ENCODE peak calls at places on chromosome 3, in five cellular contexts. F is thoracic aorta, I is heart left ventricle, P is GM13976, N is endothelial cell. M is an unnamed sample.

GRCh38 chr3:193911784-193912183 is 224.2 kb upstream of the HES1 start:
- DNase-seq in F (no peak), I (no peak), P (no peak), N (no peak), M (no peak)

GRCh38 chr3:72657666-72658065 is 190.6 kb downstream of the SHQ1 start:
- DNase-seq in F (no peak), I (no peak), P (peak), N (no peak), M (no peak)

GRCh38 chr3:195873971-195874370 is 34.4 kb downstream of the TNK2 start:
- DNase-seq in F (no peak), I (no peak), P (no peak), N (no peak), M (no peak)

GRCh38 chr3:52670621-52671521 is 14.8 kb downstream of the PBRM1 start:
- DNase-seq in F (peak), I (no peak), P (peak), N (no peak), M (peak)

GRCh38 chr3:42796332-42796885 is 7.9 kb downstream of the HIGD1A start:
- DNase-seq in F (no peak), I (no peak), P (no peak), N (no peak), M (no peak)

GRCh38 chr3:126969586-126969985 is 13.3 kb upstream of the PLXNA1 start:
- DNase-seq in F (no peak), I (no peak), P (no peak), N (no peak), M (no peak)

GRCh38 chr3:178703268-178703975 is 167.2 kb downstream of the KCNMB2 start:
- DNase-seq in F (no peak), I (no peak), P (no peak), N (no peak), M (no peak)

GRCh38 chr3:105402287-105402801 is 35.6 kb downstream of the ALCAM start:
- DNase-seq in F (no peak), I (no peak), P (no peak), N (no peak), M (no peak)

GRCh38 chr3:33273628-33274027 is 3.6 kb upstream of the FBXL2 start:
- DNase-seq in F (no peak), I (no peak), P (no peak), N (no peak), M (no peak)

GRCh38 chr3:71916747-71917369 is 131.9 kb upstream of the PROK2 start:
- DNase-seq in F (no peak), I (no peak), P (no peak), N (no peak), M (no peak)

GRCh38 chr3:187352581-187353575 is 15.3 kb upstream of the RTP4 start:
- DNase-seq in F (no peak), I (no peak), P (no peak), N (no peak), M (no peak)

GRCh38 chr3:47433796-47434195 is 41.9 kb downstream of the SCAP start:
- DNase-seq in F (no peak), I (no peak), P (no peak), N (no peak), M (no peak)

GRCh38 chr3:159273608-159274007 is 471.8 kb downstream of the MFSD1 start:
- DNase-seq in F (no peak), I (peak), P (peak), N (peak), M (no peak)

GRCh38 chr3:139935866-139936817 is 1.2 kb downstream of the CLSTN2 start:
- DNase-seq in F (no peak), I (peak), P (peak), N (peak), M (peak)

GRCh38 chr3:52893723-52894122 is 3.6 kb downstream of the STIMATE start:
- DNase-seq in F (no peak), I (no peak), P (no peak), N (no peak), M (no peak)

GRCh38 chr3:52820741-52821140 is 9.7 kb downstream of the ITIH4 start:
- DNase-seq in F (no peak), I (no peak), P (peak), N (peak), M (peak)

GRCh38 chr3:52775877-52776276 is 1.5 kb upstream of the ITIH1 start:
- DNase-seq in F (no peak), I (no peak), P (no peak), N (no peak), M (no peak)

GRCh38 chr3:12335421-12335820 is 46.6 kb downstream of the PPARG start:
- DNase-seq in F (no peak), I (no peak), P (no peak), N (no peak), M (no peak)

DNA sequence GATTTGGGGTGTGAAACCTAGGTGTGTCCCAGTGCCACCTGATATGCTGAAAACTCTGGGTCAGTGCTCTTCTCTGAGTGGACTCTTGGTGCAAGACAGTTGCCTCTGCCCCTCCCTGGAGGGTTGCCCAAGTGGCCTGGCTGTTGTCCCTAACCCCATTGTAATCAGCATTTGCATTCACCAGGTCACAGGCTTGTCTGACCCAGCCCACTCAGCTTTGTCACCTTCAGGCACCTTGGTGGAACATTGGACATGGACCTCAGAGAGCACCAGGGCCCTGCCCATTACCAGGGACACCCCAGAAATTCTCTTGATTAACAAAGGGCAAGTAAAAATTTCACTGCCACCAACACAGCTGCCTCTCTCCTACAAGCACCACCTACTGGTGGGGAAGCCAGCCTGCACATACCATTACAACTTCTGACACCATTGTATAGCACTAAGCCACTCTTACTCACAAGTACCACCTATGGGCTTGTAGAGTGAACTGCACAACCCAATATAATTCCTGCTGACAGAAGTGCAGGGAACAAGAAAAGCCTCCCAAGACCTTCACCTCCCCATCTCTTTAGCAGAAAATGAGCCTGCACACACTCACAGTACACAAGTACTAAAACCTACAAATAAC is 324.6 kb downstream of the EPHA6 start:
- DNase-seq in F (no peak), I (no peak), P (no peak), N (no peak), M (no peak)
- TF ChIP-seq CTCF in F (no peak), I (no peak), P (no peak), N (peak), M (no peak)

GRCh38 chr3:57963811-57964346 is 44.3 kb upstream of the FLNB start:
- DNase-seq in F (no peak), I (no peak), P (no peak), N (no peak), M (no peak)

GRCh38 chr3:57962448-57962834 is 45.8 kb upstream of the FLNB start:
- DNase-seq in F (no peak), I (no peak), P (no peak), N (no peak), M (no peak)

GRCh38 chr3:57961177-57961827 is 46.9 kb upstream of the FLNB start:
- DNase-seq in F (no peak), I (no peak), P (no peak), N (no peak), M (no peak)

GRCh38 chr3:57960174-57960505 is 48.1 kb upstream of the FLNB start:
- DNase-seq in F (no peak), I (no peak), P (no peak), N (no peak), M (no peak)

GRCh38 chr3:57961828-57962447 is 46.3 kb upstream of the FLNB start:
- DNase-seq in F (no peak), I (no peak), P (no peak), N (no peak), M (no peak)
- TF ChIP-seq CTCF in F (no peak), I (no peak), P (peak), N (peak), M (no peak)

DNA sequence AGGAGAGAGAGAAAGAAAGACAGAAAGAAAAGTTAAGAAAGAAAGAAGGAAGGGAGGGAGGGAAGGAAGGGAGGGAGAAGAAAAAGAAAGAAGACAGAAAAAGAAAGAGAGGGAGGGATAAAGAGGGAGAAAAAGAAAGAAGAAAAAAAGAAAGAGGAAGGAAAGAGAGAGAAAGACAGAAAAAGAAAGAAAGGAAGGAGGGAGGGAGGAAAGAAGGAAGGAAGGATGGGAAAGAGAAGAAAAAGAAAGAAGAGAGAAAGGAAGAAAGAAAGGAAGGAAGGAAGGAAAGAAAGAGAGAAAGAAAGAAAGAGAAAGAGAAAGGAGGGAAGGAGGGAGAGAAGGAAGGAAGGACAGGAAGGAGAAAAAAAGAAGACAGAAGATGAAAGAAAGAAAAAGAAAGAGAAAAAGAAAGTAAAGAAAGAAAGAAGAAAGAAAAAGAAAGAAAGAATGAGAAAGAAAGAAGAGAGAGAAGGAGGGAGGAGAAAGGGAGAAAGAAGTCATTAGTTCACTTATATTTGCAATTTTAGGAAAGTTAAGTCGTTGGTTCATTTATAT is 567.2 kb upstream of the CBLB start:
- DNase-seq in F (no peak), I (no peak), P (no peak), N (no peak), M (no peak)
- TF ChIP-seq CTCF in F (no peak), I (no peak), P (no peak), N (no peak), M (no peak)

GRCh38 chr3:129314757-129315385 is 36.2 kb downstream of the HMCES start:
- DNase-seq in F (peak), I (peak), P (peak), N (peak), M (peak)
- TF ChIP-seq CTCF in F (no peak), I (no peak), P (peak), N (no peak), M (peak)

GRCh38 chr3:142226474-142226873 is 1.1 kb upstream of the GK5 start:
- DNase-seq in F (no peak), I (no peak), P (no peak), N (no peak), M (no peak)
- TF ChIP-seq CTCF in F (no peak), I (no peak), P (no peak), N (no peak), M (no peak)

DNA sequence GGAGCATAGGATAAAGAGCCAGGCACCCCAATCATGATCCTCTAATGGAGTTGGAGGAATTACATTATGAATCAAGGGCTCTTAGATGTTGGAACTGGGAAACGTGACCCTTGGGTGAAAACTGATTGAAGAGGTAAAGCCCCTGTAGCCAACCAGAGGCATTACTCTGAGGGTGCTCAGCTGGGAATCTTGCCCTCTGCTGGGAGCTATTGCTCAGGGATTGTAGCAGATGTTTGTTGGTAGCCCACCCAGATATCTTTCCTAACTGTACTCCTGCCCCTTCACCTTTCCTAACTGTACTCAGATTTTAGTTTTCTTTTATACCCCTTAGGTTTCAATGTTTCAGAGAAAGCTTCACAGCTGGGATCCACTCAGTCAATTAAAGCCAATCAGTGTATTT is 74.2 kb downstream of the RARB start:
- DNase-seq in F (no peak), I (no peak), P (no peak), N (no peak), M (no peak)
- TF ChIP-seq CTCF in F (no peak), I (no peak), P (no peak), N (no peak), M (no peak)

GRCh38 chr3:34387831-34388564 is 589.6 kb downstream of the PDCD6IP start:
- DNase-seq in F (no peak), I (peak), P (no peak), N (no peak), M (no peak)
- TF ChIP-seq CTCF in F (no peak), I (no peak), P (no peak), N (peak), M (no peak)

GRCh38 chr3:142281474-142281873 is 56.1 kb upstream of the GK5 start:
- DNase-seq in F (no peak), I (no peak), P (no peak), N (no peak), M (no peak)

GRCh38 chr3:142278451-142278850 is 53.1 kb upstream of the GK5 start:
- DNase-seq in F (no peak), I (no peak), P (no peak), N (no peak), M (no peak)

GRCh38 chr3:142276780-142277179 is 51.4 kb upstream of the GK5 start:
- DNase-seq in F (no peak), I (no peak), P (no peak), N (no peak), M (no peak)

GRCh38 chr3:142282503-142282902 is 57.1 kb upstream of the GK5 start:
- DNase-seq in F (no peak), I (no peak), P (no peak), N (no peak), M (no peak)

GRCh38 chr3:142279965-142280590 is 54.7 kb upstream of the GK5 start:
- DNase-seq in F (no peak), I (peak), P (peak), N (peak), M (peak)
- TF ChIP-seq CTCF in F (peak), I (peak), P (peak), N (peak), M (peak)

M was measured in GM10248.